ENCODE peak calls at places on chromosomes 1 and 21, in four cellular contexts. Z is GM12878, O is HepG2, W is K562. E is an unnamed sample.

GRCh38 chr1:228982637-228983036 is 247.4 kb downstream of the RHOU start:
- DNase-seq in Z (no peak), O (peak), W (no peak), E (no peak)

GRCh38 chr1:85078903-85079302 is 30.6 kb upstream of the MCOLN3 start:
- DNase-seq in Z (no peak), O (no peak), W (no peak), E (peak)

GRCh38 chr1:61524206-61524605 is 200.7 kb downstream of the TM2D1 start:
- DNase-seq in Z (no peak), O (no peak), W (no peak), E (no peak)

GRCh38 chr1:180269848-180270766 is 40.0 kb downstream of the LHX4 start:
- DNase-seq in Z (no peak), O (peak), W (no peak), E (no peak)

GRCh38 chr1:24995121-24995520 is 65.0 kb upstream of the RUNX3 start:
- DNase-seq in Z (no peak), O (no peak), W (no peak), E (no peak)

GRCh38 chr1:111621050-111621449 is 1.5 kb downstream of the RAP1A start:
- DNase-seq in Z (no peak), O (no peak), W (peak), E (no peak)

GRCh38 chr1:147337040-147337439 is 94.6 kb downstream of the CHD1L start:
- DNase-seq in Z (no peak), O (no peak), W (no peak), E (no peak)

GRCh38 chr1:186574951-186575747 is 105.1 kb downstream of the PTGS2 start:
- DNase-seq in Z (no peak), O (no peak), W (no peak), E (no peak)

GRCh38 chr21:42574234-42575027 is 60.8 kb downstream of the SLC37A1 start:
- DNase-seq in Z (no peak), O (peak), W (peak), E (no peak)

GRCh38 chr1:167420510-167420909 is 97.8 kb downstream of the CD247 start:
- DNase-seq in Z (no peak), O (no peak), W (peak), E (no peak)

GRCh38 chr1:99737016-99737415 is 29.4 kb downstream of the FRRS1 start:
- DNase-seq in Z (no peak), O (peak), W (peak), E (peak)

GRCh38 chr21:39429445-39429844 is 16.1 kb downstream of the LCA5L start:
- DNase-seq in Z (no peak), O (no peak), W (no peak), E (no peak)

GRCh38 chr1:155651861-155652661 is 36.5 kb downstream of the YY1AP1 start:
- DNase-seq in Z (no peak), O (no peak), W (no peak), E (no peak)

GRCh38 chr1:113256348-113256729 is 134.0 kb upstream of the MAGI3 start:
- DNase-seq in Z (no peak), O (no peak), W (no peak), E (no peak)

GRCh38 chr1:82818596-82818995 is 1017.9 kb downstream of the ADGRL2 start:
- DNase-seq in Z (no peak), O (no peak), W (no peak), E (no peak)

GRCh38 chr1:151773698-151774097 is 10.4 kb upstream of the MRPL9 start:
- DNase-seq in Z (no peak), O (no peak), W (peak), E (no peak)

GRCh38 chr1:20899154-20899972 is 112.3 kb upstream of the HP1BP3 start:
- DNase-seq in Z (no peak), O (no peak), W (no peak), E (no peak)

GRCh38 chr1:19325368-19325957 is 13.3 kb downstream of the SLC66A1 start:
- DNase-seq in Z (no peak), O (no peak), W (peak), E (no peak)

GRCh38 chr1:29362764-29363163 is 126.4 kb downstream of the PTPRU start:
- DNase-seq in Z (no peak), O (no peak), W (no peak), E (no peak)

GRCh38 chr1:64480999-64481772 is 11.3 kb downstream of the CACHD1 start:
- DNase-seq in Z (no peak), O (no peak), W (peak), E (no peak)

GRCh38 chr1:182069028-182069466 is 7.5 kb upstream of the ZNF648 start:
- DNase-seq in Z (no peak), O (peak), W (peak), E (peak)

GRCh38 chr1:2570261-2570794 is 14.2 kb downstream of the TNFRSF14 start:
- DNase-seq in Z (no peak), O (no peak), W (no peak), E (no peak)

GRCh38 chr1:84146375-84147032 is 2.4 kb downstream of the PRKACB start:
- DNase-seq in Z (no peak), O (no peak), W (no peak), E (no peak)

GRCh38 chr1:25651824-25652741 is 35.5 kb downstream of the MAN1C1 start:
- DNase-seq in Z (no peak), O (no peak), W (no peak), E (no peak)

GRCh38 chr1:244065063-244065788 is 14.1 kb downstream of the ZBTB18 start:
- DNase-seq in Z (no peak), O (peak), W (no peak), E (no peak)

GRCh38 chr1:9343269-9343668 is 50.6 kb downstream of the SPSB1 start:
- DNase-seq in Z (no peak), O (no peak), W (no peak), E (no peak)

GRCh38 chr1:9338354-9339250 is 45.9 kb downstream of the SPSB1 start:
- DNase-seq in Z (no peak), O (no peak), W (no peak), E (no peak)

GRCh38 chr1:9340864-9341263 is 48.2 kb downstream of the SPSB1 start:
- DNase-seq in Z (no peak), O (no peak), W (no peak), E (no peak)

GRCh38 chr1:9341301-9341845 is 48.7 kb downstream of the SPSB1 start:
- DNase-seq in Z (no peak), O (no peak), W (no peak), E (no peak)

DNA sequence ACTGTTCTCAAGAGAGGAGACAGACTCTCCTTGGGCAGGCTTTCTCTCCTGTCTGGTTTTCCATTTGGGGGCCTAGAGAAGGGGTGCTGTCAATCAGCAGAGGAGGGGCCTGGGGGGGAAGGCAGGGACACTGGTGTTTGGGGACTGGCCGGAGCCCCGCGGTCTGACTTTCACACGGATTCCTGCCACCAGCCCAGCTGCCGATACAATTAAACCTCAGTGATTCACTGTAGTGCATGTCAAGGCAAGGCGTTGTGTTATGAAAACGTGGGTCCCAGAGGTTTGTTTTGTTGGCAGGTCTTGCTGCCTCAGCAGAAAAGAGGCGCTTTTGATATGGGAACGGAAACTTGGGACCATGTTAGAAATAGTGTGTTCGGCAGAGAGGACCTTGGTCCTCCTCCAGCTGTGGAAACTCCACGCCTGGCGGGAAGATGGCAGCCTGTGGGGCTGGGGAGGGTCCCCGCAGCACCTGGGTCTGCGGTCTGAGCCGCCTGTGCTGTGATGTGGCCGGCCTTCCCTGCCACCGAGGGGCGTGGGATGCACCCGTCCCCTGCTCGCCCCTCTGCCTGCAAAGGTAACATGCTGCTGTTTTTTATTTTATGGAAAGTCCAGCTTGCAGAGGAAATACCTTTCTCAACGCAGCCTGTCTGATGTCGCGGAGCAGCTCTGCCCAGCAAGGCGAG is 47.6 kb downstream of the SPSB1 start:
- DNase-seq in Z (no peak), O (no peak), W (no peak), E (no peak)
- TF ChIP-seq TARDBP in Z (no peak), O (no peak), W (no peak), E (no peak)

GRCh38 chr1:226404063-226404903 is 3.6 kb downstream of the PARP1 start:
- DNase-seq in Z (no peak), O (peak), W (no peak), E (no peak)
- TF ChIP-seq TARDBP in Z (no peak), O (no peak), W (no peak), E (no peak)

DNA sequence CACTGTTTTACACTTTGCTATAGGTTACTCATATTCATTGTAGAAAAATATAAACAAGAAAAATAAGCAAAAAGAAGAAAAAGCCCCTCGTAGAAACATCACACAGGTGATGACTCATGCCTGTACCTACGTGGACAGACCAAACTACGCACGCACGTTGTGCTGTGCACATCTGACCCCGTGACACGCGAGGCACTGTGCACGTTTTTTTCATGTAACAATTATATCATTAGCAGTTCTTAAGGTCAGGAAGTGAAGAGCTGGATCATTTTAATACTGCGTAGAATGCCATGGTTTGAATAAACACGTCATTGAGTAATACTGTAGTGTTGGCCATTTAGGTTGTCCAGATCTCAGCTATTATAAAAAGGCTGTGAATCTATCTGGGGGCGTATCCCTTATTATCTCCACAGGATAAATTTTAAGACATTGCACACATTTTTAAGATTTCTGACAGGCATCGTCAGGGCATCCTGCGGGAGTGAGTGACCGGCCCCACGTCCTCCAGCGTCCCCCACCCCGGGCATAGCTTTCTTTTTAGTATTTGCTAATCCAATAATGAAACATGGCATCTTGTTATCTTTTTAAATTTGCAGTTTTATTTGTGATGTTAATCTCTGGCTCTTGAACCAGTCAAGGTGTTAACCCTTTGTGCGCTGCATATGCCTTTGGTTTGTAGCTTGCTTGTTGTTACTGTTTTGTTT is 23.4 kb upstream of the ADARB1 start:
- DNase-seq in Z (no peak), O (no peak), W (no peak), E (no peak)
- TF ChIP-seq TARDBP in Z (no peak), O (no peak), W (no peak), E (no peak)

DNA sequence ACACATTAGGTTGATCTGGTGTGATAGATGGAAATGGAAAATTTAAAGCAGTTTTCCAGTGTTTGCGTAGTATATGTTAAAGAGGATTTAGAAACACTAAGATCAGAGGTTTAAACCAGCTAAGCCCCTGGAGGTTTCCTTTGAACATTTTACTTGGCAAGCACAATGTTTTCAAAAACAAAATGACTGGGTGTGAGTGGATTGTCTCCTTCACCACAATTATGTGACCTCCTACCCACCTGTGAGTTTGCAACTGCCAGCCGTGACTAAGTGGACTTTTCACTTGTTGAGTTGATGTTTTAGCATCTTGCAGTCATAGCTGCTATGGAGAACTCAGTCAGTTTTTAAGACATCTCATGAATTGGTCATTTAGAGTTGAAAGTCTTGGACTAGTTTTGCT is 4.7 kb downstream of the CCDC190 start:
- DNase-seq in Z (no peak), O (no peak), W (no peak), E (no peak)
- TF ChIP-seq TARDBP in Z (no peak), O (no peak), W (no peak), E (no peak)

GRCh38 chr1:26744075-26744958 is 43.4 kb upstream of the PIGV start:
- DNase-seq in Z (peak), O (peak), W (peak), E (no peak)

GRCh38 chr1:26740023-26740422 is 44.2 kb downstream of the ARID1A start:
- DNase-seq in Z (no peak), O (no peak), W (no peak), E (no peak)

GRCh38 chr1:26739251-26739914 is 43.6 kb downstream of the ARID1A start:
- DNase-seq in Z (no peak), O (no peak), W (no peak), E (no peak)

GRCh38 chr1:26743426-26744059 is 44.2 kb upstream of the PIGV start:
- DNase-seq in Z (no peak), O (no peak), W (no peak), E (no peak)

DNA sequence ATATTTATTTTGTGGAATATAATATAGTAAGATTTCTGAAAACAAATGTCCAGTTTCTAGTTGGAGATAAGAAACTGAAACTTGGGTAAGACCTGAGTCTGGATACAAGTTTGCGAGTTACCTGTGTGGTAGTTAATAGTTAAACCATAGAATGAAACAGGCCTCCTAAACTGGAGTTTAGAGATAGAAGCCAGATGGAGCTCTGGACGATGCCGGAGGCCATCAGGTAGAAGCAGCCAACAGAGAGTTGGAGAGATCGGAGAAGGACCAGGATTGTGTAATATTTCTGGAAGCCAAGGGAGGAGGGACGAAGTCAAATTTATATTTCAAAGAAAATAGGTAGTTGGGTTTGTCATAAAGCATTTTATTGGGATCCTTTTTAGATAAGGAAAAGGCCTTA is 45.1 kb downstream of the ARID1A start:
- DNase-seq in Z (no peak), O (no peak), W (no peak), E (no peak)
- TF ChIP-seq TARDBP in Z (no peak), O (no peak), W (no peak), E (no peak)

DNA sequence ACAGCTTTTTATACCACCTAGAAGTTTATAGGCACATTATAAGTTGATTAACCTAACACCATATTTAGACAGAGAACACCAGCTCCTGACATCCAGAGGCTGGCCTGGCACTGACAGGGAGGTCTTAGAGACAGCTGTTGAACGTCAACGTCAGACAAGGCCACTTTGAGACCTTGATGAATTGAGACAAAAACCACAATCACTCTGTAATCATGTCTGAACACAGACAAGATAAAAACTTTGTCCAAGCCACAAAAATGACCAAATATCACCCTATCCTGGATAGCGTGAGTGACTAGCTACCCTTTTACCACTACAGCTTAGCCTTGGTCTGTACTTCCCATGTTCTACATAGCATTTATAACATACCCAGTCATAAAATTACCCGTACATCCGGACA is 403.6 kb upstream of the CHRM3 start:
- DNase-seq in Z (no peak), O (no peak), W (no peak), E (no peak)
- TF ChIP-seq TARDBP in Z (no peak), O (no peak), W (no peak), E (no peak)

GRCh38 chr1:115811140-115811828 is 29.6 kb downstream of the NHLH2 start:
- DNase-seq in Z (no peak), O (no peak), W (no peak), E (no peak)

GRCh38 chr1:115809847-115810246 is 31.1 kb downstream of the NHLH2 start:
- DNase-seq in Z (no peak), O (no peak), W (no peak), E (no peak)

GRCh38 chr1:115813735-115814134 is 27.2 kb downstream of the NHLH2 start:
- DNase-seq in Z (no peak), O (no peak), W (no peak), E (no peak)

GRCh38 chr1:115807723-115808122 is 33.2 kb downstream of the NHLH2 start:
- DNase-seq in Z (peak), O (peak), W (peak), E (peak)

DNA sequence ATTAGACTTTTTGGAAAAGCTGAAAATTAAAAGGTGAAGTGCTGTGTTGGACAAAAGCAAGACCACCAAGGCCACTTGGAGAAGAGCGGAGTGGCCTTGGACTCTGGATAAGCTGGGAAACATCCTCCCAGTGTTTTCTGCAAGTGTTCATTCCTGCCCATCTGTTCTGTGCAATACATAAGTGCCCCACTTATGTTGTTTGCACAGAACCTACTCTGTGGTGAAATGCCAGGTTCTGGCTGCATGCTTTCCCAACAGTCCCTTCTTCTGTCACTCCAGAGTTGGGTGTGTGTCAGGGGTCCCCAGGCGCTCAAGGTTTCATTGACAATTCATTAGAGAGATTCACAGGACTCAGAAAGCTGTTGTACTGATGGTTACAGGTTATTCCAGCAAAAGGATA is 30.3 kb downstream of the NHLH2 start:
- DNase-seq in Z (no peak), O (no peak), W (no peak), E (no peak)
- TF ChIP-seq TARDBP in Z (no peak), O (no peak), W (no peak), E (no peak)